ENCODE peak calls at places on chromosomes 13 and 19, in ten cellular contexts. E, U, X, Y, S, M, T, J, O and I are unnamed samples.

GRCh38 chr13:44191504-44192171 is 182.0 kb upstream of the SERP2 start:
- DNase-seq in E (no peak), U (peak; percentile 46), X (peak; percentile 46), Y (peak; percentile 15), S (peak; percentile 83), M (no peak), T (no peak), J (no peak), O (peak; percentile 53), I (peak; percentile 76)

GRCh38 chr19:48090281-48090802 is 20.3 kb downstream of the PLA2G4C start:
- DNase-seq in E (no peak), U (no peak), X (no peak), Y (no peak), S (no peak), M (no peak), T (no peak), J (peak; percentile 20), O (peak; percentile 39), I (peak; percentile 97)

GRCh38 chr13:46663216-46663615 is 110.2 kb downstream of the LRCH1 start:
- DNase-seq in E (no peak), U (no peak), X (no peak), Y (no peak), S (no peak), M (no peak), T (no peak), J (no peak), O (no peak), I (no peak)

GRCh38 chr13:88031980-88032562 is 360.9 kb downstream of the SLITRK5 start:
- DNase-seq in E (no peak), U (no peak), X (no peak), Y (no peak), S (no peak), M (no peak), T (no peak), J (no peak), O (no peak), I (no peak)

GRCh38 chr19:43639507-43640423 is at the start of gene CADM4:
- DNase-seq in E (no peak), U (peak; percentile 55), X (peak; percentile 33), Y (peak; percentile 49), S (peak; percentile 78), M (no peak), T (no peak), J (peak; percentile 29), O (no peak), I (peak; percentile 17)

GRCh38 chr13:66405908-66406802 is 824.0 kb downstream of the PCDH9 start:
- DNase-seq in E (peak; percentile 16), U (no peak), X (no peak), Y (no peak), S (peak; percentile 37), M (no peak), T (no peak), J (no peak), O (no peak), I (no peak)

GRCh38 chr13:92896842-92897241 is 329.8 kb upstream of the GPC6 start:
- DNase-seq in E (no peak), U (no peak), X (no peak), Y (no peak), S (peak; percentile 57), M (no peak), T (no peak), J (no peak), O (no peak), I (peak; percentile 66)

GRCh38 chr19:44626067-44626624 is 12.8 kb downstream of the IGSF23 start:
- DNase-seq in E (peak; percentile 97), U (no peak), X (no peak), Y (no peak), S (no peak), M (no peak), T (peak; percentile 73), J (no peak), O (no peak), I (no peak)

GRCh38 chr13:30607908-30608307 is 9.8 kb upstream of the USPL1 start:
- DNase-seq in E (no peak), U (no peak), X (peak; percentile 67), Y (peak; percentile 33), S (no peak), M (no peak), T (no peak), J (no peak), O (no peak), I (no peak)